ENCODE peak calls at places on chromosomes 7 and 10, in seven cellular contexts. Q is posterior cingulate gyrus; M is T-helper 2 cell; P is activated CD8-positive, alpha-beta memory T cell treated with anti-CD3 and anti-CD28 coated beads, Interleukin-2, amount 50 U/mL, for 48 hours; L is astrocyte; U is KG1; T is activated CD4-positive, alpha-beta T cell treated with anti-CD3 and anti-CD28 coated beads, Interleukin-2, amount 10 ng/mL, durations not matched to agents 7 days and 5 days. S is an unnamed sample.

GRCh38 chr7:100873599-100874299 is 1.2 kb upstream of the SRRT start:
- DNase-seq in P (no peak), U (no peak), M (no peak), T (no peak), L (no peak), Q (no peak), S (no peak)

GRCh38 chr10:53111529-53111928 is 338.9 kb upstream of the MBL2 start:
- DNase-seq in L (no peak), M (no peak), U (no peak), P (no peak), Q (no peak), T (peak; percentile 51), S (no peak)

GRCh38 chr7:2843711-2844152 is 376 bp downstream of the GNA12 start:
- DNase-seq in M (peak; percentile 15), Q (no peak), L (peak; percentile 10), T (peak; percentile 38), P (peak; percentile 72), U (no peak), S (no peak)

GRCh38 chr7:4076701-4077294 is 605.3 kb upstream of the FOXK1 start:
- DNase-seq in M (no peak), Q (no peak), U (no peak), P (no peak), L (no peak), T (no peak), S (no peak)

GRCh38 chr7:74217455-74218342 is 7.9 kb downstream of the LAT2 start:
- DNase-seq in U (peak; percentile 93), M (no peak), T (peak; percentile 43), L (no peak), P (no peak), Q (no peak), S (no peak)

GRCh38 chr10:133309111-133309719 is 501 bp downstream of the ZNF511 start:
- DNase-seq in L (peak; percentile 61), P (peak; percentile 98), U (peak; percentile 89), T (peak; percentile 88), M (peak; percentile 89), Q (peak; percentile 88), S (peak; percentile 83)

GRCh38 chr10:21517134-21517982 is 8.1 kb downstream of the SKIDA1 start:
- DNase-seq in P (peak; percentile 71), Q (no peak), L (peak; percentile 64), M (no peak), U (no peak), T (no peak), S (peak; percentile 64)

GRCh38 chr10:124983321-124983720 is 41.4 kb downstream of the ZRANB1 start:
- DNase-seq in Q (no peak), M (no peak), U (no peak), P (no peak), T (no peak), L (peak; percentile 32), S (peak; percentile 9)

GRCh38 chr7:77985232-77985973 is 186.8 kb downstream of the PHTF2 start:
- DNase-seq in P (no peak), T (no peak), L (no peak), U (no peak), M (no peak), Q (no peak), S (no peak)

GRCh38 chr7:346116-346898 is 56.3 kb downstream of the FOXL3 start:
- DNase-seq in M (no peak), Q (no peak), T (no peak), L (no peak), U (no peak), P (no peak), S (no peak)

GRCh38 chr10:97584060-97584797 is at the start of gene HOGA1:
- DNase-seq in L (peak; percentile 51), M (no peak), T (no peak), P (no peak), Q (peak; percentile 86), U (no peak), S (peak; percentile 91)

GRCh38 chr7:43878867-43879266 is 9.6 kb upstream of the MRPS24 start:
- DNase-seq in P (no peak), T (no peak), M (no peak), L (peak; percentile 66), U (no peak), Q (no peak), S (peak; percentile 42)

GRCh38 chr10:75018233-75018632 is 93.2 kb upstream of the SAMD8 start:
- DNase-seq in U (no peak), P (no peak), Q (peak; percentile 23), M (no peak), L (no peak), T (no peak), S (no peak)

GRCh38 chr10:42979730-42980467 is 97.0 kb upstream of the RET start:
- DNase-seq in P (no peak), T (no peak), U (no peak), L (no peak), Q (no peak), M (no peak), S (no peak)

GRCh38 chr10:63437334-63437949 is 28.3 kb downstream of the JMJD1C start:
- DNase-seq in U (peak; percentile 23), Q (no peak), M (no peak), T (no peak), L (peak; percentile 70), P (no peak), S (peak; percentile 73)

GRCh38 chr7:151212626-151213025 is 2.3 kb upstream of the H2BK1 start:
- DNase-seq in M (no peak), U (no peak), Q (no peak), P (no peak), T (no peak), L (no peak), S (no peak)

GRCh38 chr7:151123485-151124204 is 37.4 kb downstream of the AGAP3 start:
- DNase-seq in L (peak; percentile 46), U (peak; percentile 19), Q (peak; percentile 89), T (peak; percentile 89), M (peak; percentile 76), P (peak; percentile 93), S (peak; percentile 63)

GRCh38 chr10:25061711-25062455 is 45.5 kb downstream of the THNSL1 start:
- DNase-seq in L (peak; percentile 76), Q (no peak), U (no peak), M (no peak), P (no peak), T (no peak), S (peak; percentile 69)

GRCh38 chr7:120926943-120927346 is 23.6 kb upstream of the ING3 start:
- DNase-seq in Q (no peak), P (no peak), L (no peak), T (no peak), M (no peak), U (no peak), S (no peak)

GRCh38 chr10:114491933-114492332 is 87.6 kb upstream of the AFAP1L2 start:
- DNase-seq in M (no peak), Q (no peak), U (no peak), P (no peak), L (peak; percentile 32), T (no peak), S (no peak)